ENCODE peak calls at places on chromosomes 16 and 17, in five cellular contexts. T, S, R, J and H are unnamed samples.

GRCh38 chr17:77768475-77768874 is 190.0 kb upstream of the TNRC6C start:
- DNase-seq in J (no peak), S (no peak), T (no peak), R (no peak), H (no peak)

GRCh38 chr17:73797594-73798110 is 153.4 kb upstream of the SDK2 start:
- DNase-seq in R (no peak), J (no peak), T (no peak), S (no peak), H (no peak)

GRCh38 chr17:58391302-58391984 is 25.9 kb downstream of the RNF43 start:
- DNase-seq in R (peak; percentile 93), S (no peak), J (no peak), T (peak; percentile 30), H (peak; percentile 67)

GRCh38 chr17:43768382-43768781 is 9.8 kb upstream of the SOST start:
- DNase-seq in S (no peak), T (no peak), R (no peak), J (no peak), H (no peak)

GRCh38 chr16:66687906-66688625 is 8.5 kb downstream of the CMTM4 start:
- DNase-seq in J (no peak), T (no peak), R (no peak), S (no peak), H (peak; percentile 58)

GRCh38 chr17:10843806-10844205 is 5.9 kb upstream of the PIRT start:
- DNase-seq in J (no peak), T (peak; percentile 0), R (no peak), S (no peak), H (no peak)

GRCh38 chr17:72173475-72174116 is 52.8 kb downstream of the SOX9 start:
- DNase-seq in J (no peak), R (no peak), T (peak; percentile 60), S (no peak), H (no peak)

GRCh38 chr16:22684282-22685161 is 129.4 kb upstream of the HS3ST2 start:
- DNase-seq in T (no peak), J (no peak), S (no peak), R (no peak), H (no peak)

GRCh38 chr17:42997984-42998938 is at the start of gene RPL27:
- DNase-seq in T (peak; percentile 100), J (peak; percentile 96), S (peak; percentile 100), R (peak; percentile 99), H (peak; percentile 100)

GRCh38 chr16:57609541-57610401 is 18.7 kb upstream of the ADGRG1 start:
- DNase-seq in S (no peak), R (peak; percentile 31), J (peak; percentile 40), T (no peak), H (no peak)

GRCh38 chr16:2905988-2906387 is 5.7 kb upstream of the FLYWCH1 start:
- DNase-seq in J (no peak), R (no peak), T (no peak), S (no peak), H (no peak)

GRCh38 chr17:38419508-38419981 is 8.7 kb upstream of the ARHGAP23 start:
- DNase-seq in S (no peak), J (no peak), T (no peak), R (no peak), H (no peak)

GRCh38 chr17:38417210-38417951 is 10.9 kb upstream of the ARHGAP23 start:
- DNase-seq in R (no peak), J (no peak), S (no peak), T (no peak), H (no peak)

GRCh38 chr17:38420518-38420917 is 7.7 kb upstream of the ARHGAP23 start:
- DNase-seq in T (no peak), S (no peak), J (no peak), R (no peak), H (no peak)

GRCh38 chr17:38418069-38418692 is 10.1 kb upstream of the ARHGAP23 start:
- DNase-seq in T (no peak), R (no peak), J (no peak), S (no peak), H (no peak)

DNA sequence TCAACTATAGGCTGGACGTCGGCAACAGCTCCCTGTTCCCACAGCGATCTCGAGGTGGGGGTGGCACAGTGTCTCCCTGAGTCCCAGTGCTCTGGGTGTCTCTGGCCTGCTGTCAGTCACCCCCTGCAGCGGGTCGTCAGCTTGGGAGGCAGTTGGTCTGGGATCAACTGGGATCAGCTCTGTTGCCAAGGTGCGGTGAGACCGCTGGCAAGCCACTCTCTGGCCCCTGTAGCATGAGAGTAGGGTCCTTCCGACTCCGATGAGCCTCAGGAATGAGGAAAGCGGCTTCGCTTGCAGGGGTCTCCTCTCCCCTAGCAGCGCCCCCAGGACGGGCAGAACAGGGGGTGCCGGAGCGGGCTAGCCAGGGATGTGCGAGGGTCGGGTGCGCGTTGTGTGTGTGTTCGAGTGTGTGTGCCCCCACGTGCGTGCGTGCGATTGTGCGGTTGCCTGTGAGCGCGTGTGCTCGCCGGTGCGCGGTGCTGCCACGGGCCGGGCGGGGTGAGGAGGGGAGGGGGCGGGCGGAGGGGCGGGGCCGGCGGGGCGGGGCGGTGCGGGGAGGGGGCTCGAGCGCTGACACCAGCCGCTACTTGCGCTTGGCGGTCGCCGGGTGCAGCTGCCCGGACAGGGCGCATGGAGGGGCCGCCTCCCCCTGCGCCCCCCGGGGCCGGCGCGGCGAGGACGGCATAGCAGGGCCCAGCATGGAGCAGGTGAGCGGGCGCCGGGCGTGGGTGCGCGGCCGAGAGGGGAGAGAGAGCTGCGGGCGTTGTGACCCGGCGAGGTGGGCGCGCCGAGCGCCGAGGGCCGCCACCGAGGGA is 9.4 kb upstream of the ARHGAP23 start:
- DNase-seq in R (no peak), T (no peak), S (no peak), J (no peak), H (no peak)
- H3K4me3 ChIP-seq in R (no peak overlapping the region), T (peak overlapping the region; percentile 30), S (no peak overlapping the region), J (no peak overlapping the region), H (peak overlapping the region; percentile 23)

DNA sequence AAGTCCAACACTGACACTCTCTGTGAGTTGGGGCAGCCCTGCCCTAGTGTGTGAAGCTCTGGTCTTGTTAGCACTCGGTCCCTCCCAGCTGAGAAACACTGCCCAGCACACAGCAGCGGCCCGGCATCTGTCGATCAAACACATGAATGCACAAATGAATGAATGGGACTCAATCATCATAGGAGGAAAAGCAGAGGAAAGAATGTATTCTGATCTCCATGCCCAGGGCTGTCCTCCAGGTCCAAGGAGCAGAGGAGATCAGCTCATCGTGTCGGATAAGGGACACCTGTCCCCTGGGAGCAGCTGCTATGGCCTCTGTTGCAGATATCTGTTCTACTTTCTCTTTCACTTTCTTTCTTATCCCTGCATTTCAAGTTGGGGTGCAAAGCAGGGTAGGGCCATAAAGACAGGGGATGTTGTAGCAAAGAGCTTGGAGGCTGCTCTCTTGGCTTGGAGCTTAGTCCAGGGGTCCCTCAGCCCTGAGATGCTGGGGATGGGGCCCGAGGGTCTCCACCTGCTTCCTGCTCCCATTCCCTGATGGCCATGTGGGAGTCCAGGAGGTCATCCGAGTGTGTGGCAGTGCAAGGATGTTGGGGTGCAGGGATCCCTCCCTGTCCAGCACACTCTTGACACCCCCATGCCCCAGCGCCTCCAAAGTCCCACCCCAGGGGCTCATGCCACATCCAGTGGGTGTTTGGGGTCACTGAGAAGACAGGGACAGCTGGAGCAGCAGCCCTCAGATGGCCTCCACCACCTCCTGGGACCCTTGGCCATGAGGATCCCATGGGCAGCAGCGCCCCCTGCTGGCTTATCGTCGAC is 88.2 kb downstream of the IRF8 start:
- DNase-seq in R (peak; percentile 15), T (no peak), J (peak; percentile 17), S (no peak), H (no peak)
- H3K4me3 ChIP-seq in R (no peak overlapping the region), T (no peak overlapping the region), J (no peak overlapping the region), S (no peak overlapping the region), H (no peak overlapping the region)

DNA sequence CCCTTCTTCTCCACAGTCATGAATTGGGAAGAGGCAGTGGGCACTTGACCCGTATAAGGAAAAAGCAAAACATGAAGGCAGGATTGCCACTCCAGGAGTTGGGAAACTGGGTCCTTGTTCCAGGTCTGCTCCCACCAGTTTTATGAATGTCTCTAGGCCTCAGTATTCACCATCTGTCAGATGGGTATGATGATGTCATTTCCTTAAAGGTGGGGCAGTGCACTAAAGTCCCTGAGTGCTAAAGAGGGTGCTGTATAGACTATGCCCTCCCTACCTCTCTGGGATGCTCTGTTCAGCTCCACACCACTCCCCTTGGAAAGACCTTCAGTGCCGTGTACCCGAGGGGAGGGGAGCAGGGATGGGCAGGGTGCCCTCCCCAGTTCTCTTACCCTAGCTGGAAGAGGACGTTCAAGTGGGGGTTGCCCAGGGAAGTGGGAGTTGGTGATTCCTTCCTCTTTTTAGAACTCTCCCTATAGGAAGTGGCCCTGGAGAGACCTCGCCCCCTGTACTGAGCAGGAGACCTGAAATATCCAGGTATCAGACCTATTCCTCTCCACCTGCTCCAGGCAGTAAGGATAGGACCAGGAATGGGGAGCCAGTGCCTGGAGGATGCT is 2.2 kb downstream of the LASP1 start:
- DNase-seq in R (peak; percentile 39), S (no peak), T (no peak), J (no peak), H (no peak)
- H3K4me3 ChIP-seq in R (no peak overlapping the region), S (peak overlapping the region; percentile 99), T (peak overlapping the region; percentile 79), J (peak overlapping the region; percentile 69), H (peak overlapping the region; percentile 98)

GRCh38 chr16:24346734-24347133 is 90.6 kb downstream of the CACNG3 start:
- DNase-seq in S (no peak), J (no peak), R (no peak), T (no peak), H (no peak)
- H3K4me3 ChIP-seq in S (no peak overlapping the region), J (no peak overlapping the region), R (no peak overlapping the region), T (no peak overlapping the region), H (no peak overlapping the region)

GRCh38 chr17:1647802-1648581 is 1.7 kb downstream of the RILP start:
- DNase-seq in S (no peak), J (no peak), T (no peak), R (no peak), H (no peak)
- H3K4me3 ChIP-seq in S (peak overlapping the region; percentile 44), J (peak overlapping the region; percentile 59), T (peak overlapping the region; percentile 49), R (peak overlapping the region; percentile 44), H (peak overlapping the region; percentile 45)

DNA sequence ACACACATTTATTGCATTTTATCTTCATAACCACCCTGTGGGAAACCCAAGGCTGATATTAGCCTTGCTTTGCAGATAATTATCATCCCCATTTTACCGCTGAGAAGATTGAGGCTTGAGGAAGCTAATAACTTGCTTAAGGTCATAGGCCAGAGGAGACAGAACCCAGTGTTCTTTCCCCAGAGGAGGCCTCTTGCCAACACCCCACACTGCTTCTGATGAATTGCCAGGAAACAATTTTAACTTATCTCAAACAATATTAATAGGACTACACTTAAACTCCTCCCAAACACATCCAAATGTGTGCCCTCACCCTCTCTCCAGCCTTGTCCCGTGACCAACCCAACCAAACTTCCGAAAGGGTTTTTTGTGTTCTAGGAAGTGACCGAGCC is 2.1 kb upstream of the SPG7 start:
- DNase-seq in J (no peak), R (no peak), S (no peak), T (no peak), H (no peak)
- H3K4me3 ChIP-seq in J (peak overlapping the region; percentile 50), R (no peak overlapping the region), S (no peak overlapping the region), T (no peak overlapping the region), H (no peak overlapping the region)

GRCh38 chr17:76560036-76560876 is 20.4 kb downstream of the PRCD start:
- DNase-seq in T (no peak), S (no peak), R (no peak), J (no peak), H (no peak)
- H3K4me3 ChIP-seq in T (peak overlapping the region; percentile 3), S (no peak overlapping the region), R (no peak overlapping the region), J (no peak overlapping the region), H (peak overlapping the region; percentile 97)

DNA sequence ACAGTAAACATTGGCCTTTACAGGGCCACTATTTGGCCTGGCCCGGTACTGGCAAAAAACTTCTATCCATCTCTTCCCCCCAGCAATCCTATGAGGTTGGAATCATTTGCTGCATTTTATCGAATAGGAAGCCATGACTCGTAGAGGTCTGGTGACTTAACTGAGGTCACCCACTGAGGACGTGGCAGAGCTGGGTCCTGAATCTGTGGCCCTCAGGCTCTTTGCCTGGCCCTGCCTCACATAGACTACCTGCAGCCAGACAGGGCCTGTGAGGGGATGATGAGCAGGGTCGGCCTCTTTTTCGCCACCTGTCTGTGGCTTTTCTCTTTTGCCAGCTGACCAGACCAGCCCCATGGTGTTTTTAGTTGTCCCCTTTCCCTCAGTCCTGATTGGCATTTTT is 1.9 kb downstream of the PPP4C start:
- DNase-seq in R (no peak), J (no peak), S (no peak), T (no peak), H (no peak)
- H3K4me3 ChIP-seq in R (no peak overlapping the region), J (no peak overlapping the region), S (no peak overlapping the region), T (peak overlapping the region; percentile 96), H (no peak overlapping the region)